ENCODE peak calls at places on chromosomes 11 and 22, in four cellular contexts. S is fibroblast of pulmonary artery, M is brain microvascular endothelial cell, T is GM12865. E is an unnamed sample.

GRCh38 chr22:31193092-31193491 is 19.0 kb upstream of the LIMK2 start:
- DNase-seq in S (peak), M (no peak), T (no peak), E (no peak)

GRCh38 chr11:19729141-19729540 is 16.5 kb downstream of the NAV2 start:
- DNase-seq in S (no peak), M (no peak), T (no peak), E (no peak)

GRCh38 chr11:127643659-127644058 is 643.1 kb upstream of the KIRREL3 start:
- DNase-seq in S (no peak), M (no peak), T (no peak), E (no peak)

GRCh38 chr11:15127341-15127740 is 12.6 kb downstream of the INSC start:
- DNase-seq in S (peak), M (peak), T (no peak), E (no peak)

GRCh38 chr11:108496643-108497256 is 1.4 kb downstream of the POGLUT3 start:
- DNase-seq in S (peak), M (no peak), T (no peak), E (no peak)

GRCh38 chr11:69637956-69638871 is 2.7 kb upstream of the CCND1 start:
- DNase-seq in S (peak), M (peak), T (no peak), E (peak)

GRCh38 chr11:61967177-61967923 is at the start of gene FTH1:
- DNase-seq in S (peak), M (peak), T (peak), E (peak)

GRCh38 chr22:30568137-30568805 is 6.2 kb downstream of the GAL3ST1 start:
- DNase-seq in S (no peak), M (no peak), T (no peak), E (no peak)

GRCh38 chr11:128519353-128519752 is 68.0 kb downstream of the ETS1 start:
- DNase-seq in S (no peak), M (no peak), T (peak), E (no peak)

GRCh38 chr11:68666854-68667253 is 17.5 kb upstream of the GAL start:
- DNase-seq in S (no peak), M (no peak), T (no peak), E (no peak)

GRCh38 chr11:128022007-128022368 is 565.4 kb downstream of the ETS1 start:
- DNase-seq in S (peak), M (peak), T (no peak), E (no peak)

GRCh38 chr11:82930229-82930628 is 28.7 kb downstream of the DDIAS start:
- DNase-seq in S (no peak), M (no peak), T (peak), E (no peak)

GRCh38 chr11:72225411-72225951 is 914 bp downstream of the INPPL1 start:
- DNase-seq in S (no peak), M (no peak), T (peak), E (no peak)

GRCh38 chr11:116852261-116853125 is 15.1 kb upstream of the APOA1 start:
- DNase-seq in S (peak), M (no peak), T (peak), E (no peak)

E was measured in CD14-positive monocyte.